ENCODE peak calls at places on chromosomes 2 and 18, in ten cellular contexts. B is lower lobe of right lung, I is endothelial cell, P is chondrocyte, C is AG04450, Z is Peyer's patch, S is body of pancreas, M is heart right ventricle, G is cardiac muscle cell, J is adrenal gland. A is an unnamed sample.

GRCh38 chr18:53380063-53380639 is 844.3 kb downstream of the MBD2 start:
- DNase-seq in Z (no peak), B (no peak), I (peak; percentile 6), J (no peak), C (no peak), G (peak; percentile 54), S (no peak), M (no peak), P (no peak), A (peak; percentile 9)

GRCh38 chr2:147092266-147092665 is 752.6 kb upstream of the ACVR2A start:
- DNase-seq in C (no peak), G (no peak), Z (no peak), J (no peak), I (no peak), P (no peak), S (no peak), M (no peak), B (no peak), A (no peak)

GRCh38 chr18:32018331-32019250 is at the start of gene RNF125:
- DNase-seq in B (peak; percentile 89), J (peak; percentile 78), I (peak; percentile 86), P (no peak), C (peak; percentile 23), G (peak; percentile 88), Z (peak; percentile 92), S (peak; percentile 81), M (peak; percentile 75), A (peak; percentile 89)

GRCh38 chr2:221285156-221285555 is 286.9 kb downstream of the EPHA4 start:
- DNase-seq in I (no peak), B (no peak), S (no peak), Z (no peak), C (no peak), G (no peak), P (no peak), M (no peak), J (no peak), A (no peak)

GRCh38 chr2:208148803-208149202 is 2.8 kb upstream of the CRYGB start:
- DNase-seq in B (no peak), S (no peak), P (no peak), I (no peak), J (no peak), Z (no peak), G (no peak), C (no peak), M (no peak), A (no peak)

GRCh38 chr2:28654286-28654980 is 97.2 kb upstream of the PPP1CB start:
- DNase-seq in J (no peak), M (no peak), Z (no peak), P (no peak), B (no peak), S (no peak), C (no peak), I (no peak), G (peak; percentile 37), A (no peak)

GRCh38 chr2:240356700-240357640 is 78.5 kb upstream of the GPC1 start:
- DNase-seq in C (no peak), Z (no peak), J (peak; percentile 4), M (no peak), I (no peak), G (no peak), S (no peak), P (peak; percentile 79), B (peak; percentile 37), A (no peak)

GRCh38 chr2:163604941-163605555 is 130.8 kb downstream of the FIGN start:
- DNase-seq in I (no peak), M (no peak), P (no peak), S (no peak), B (no peak), Z (no peak), C (peak; percentile 33), G (peak; percentile 55), J (no peak), A (no peak)

GRCh38 chr2:189302274-189302948 is 122.8 kb upstream of the COL5A2 start:
- DNase-seq in G (no peak), P (no peak), Z (no peak), B (no peak), J (no peak), C (no peak), M (no peak), S (no peak), I (no peak), A (no peak)

GRCh38 chr2:193867454-193867853 is 1672.7 kb upstream of the TMEFF2 start:
- DNase-seq in M (no peak), Z (no peak), G (no peak), I (no peak), J (no peak), S (no peak), B (no peak), P (peak; percentile 82), C (no peak), A (no peak)

GRCh38 chr2:63048367-63049171 is 2.1 kb upstream of the OTX1 start:
- DNase-seq in P (no peak), G (no peak), S (peak; percentile 30), Z (no peak), M (no peak), I (peak; percentile 32), B (no peak), J (no peak), C (no peak), A (peak; percentile 57)

GRCh38 chr2:45771251-45771650 is 119.8 kb downstream of the PRKCE start:
- DNase-seq in Z (peak; percentile 50), S (peak; percentile 36), I (no peak), P (no peak), B (peak; percentile 68), G (peak; percentile 49), J (peak; percentile 31), M (peak; percentile 81), C (no peak), A (peak; percentile 26)

GRCh38 chr2:12363138-12363537 is 353.6 kb upstream of the TRIB2 start:
- DNase-seq in J (no peak), C (no peak), G (no peak), Z (no peak), S (no peak), B (no peak), I (no peak), M (no peak), P (no peak), A (no peak)

GRCh38 chr2:190180313-190181065 is 118.0 kb upstream of the MSTN start:
- DNase-seq in Z (peak; percentile 81), I (peak; percentile 78), C (no peak), B (peak; percentile 68), M (peak; percentile 54), P (peak; percentile 82), J (peak; percentile 56), G (peak; percentile 32), S (peak; percentile 89), A (peak; percentile 73)

GRCh38 chr2:162838141-162838500 is 446 bp downstream of the KCNH7 start:
- DNase-seq in Z (no peak), M (no peak), C (no peak), S (no peak), G (no peak), I (no peak), J (no peak), B (no peak), P (no peak), A (no peak)

GRCh38 chr2:30776831-30777652 is 30.2 kb downstream of the CAPN13 start:
- DNase-seq in C (no peak), S (peak; percentile 23), M (no peak), I (no peak), B (no peak), Z (peak; percentile 86), G (no peak), J (no peak), P (no peak), A (no peak)

GRCh38 chr2:119234021-119235019 is 10.7 kb downstream of the STEAP3 start:
- DNase-seq in J (no peak), C (no peak), I (peak; percentile 52), G (peak; percentile 57), Z (no peak), S (peak; percentile 20), P (no peak), B (no peak), M (no peak), A (peak; percentile 79)
- TF ChIP-seq CTCF in J (no peak), C (peak; percentile 31), I (no peak), G (peak; percentile 63), Z (no peak), S (peak; percentile 9), P (peak; percentile 67), B (no peak), M (peak; percentile 35), A (peak; percentile 59)

DNA sequence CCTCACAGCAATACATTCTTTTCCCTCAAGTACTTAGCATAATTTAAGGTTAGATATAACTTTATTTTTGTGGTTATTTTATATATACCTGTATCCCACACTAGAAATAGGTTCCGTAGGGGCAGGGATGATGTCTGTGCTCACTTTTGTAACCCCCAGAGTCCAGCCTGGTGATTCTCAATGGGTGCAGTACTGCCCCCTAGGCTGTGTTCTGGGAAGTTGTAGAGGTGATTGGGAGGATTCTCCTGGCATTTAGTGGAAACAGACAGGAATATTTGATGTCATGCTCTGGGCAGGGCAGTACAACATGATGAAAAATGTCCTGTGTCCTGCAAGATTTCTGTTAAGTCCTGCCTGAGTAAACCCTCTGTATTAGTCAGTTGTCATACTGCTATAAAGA is 333.3 kb downstream of the PLCL1 start:
- DNase-seq in J (no peak), S (no peak), I (no peak), C (no peak), G (no peak), M (no peak), P (no peak), Z (no peak), B (no peak), A (no peak)
- TF ChIP-seq CTCF in J (no peak), S (no peak), I (no peak), C (no peak), G (peak; percentile 21), M (no peak), P (no peak), Z (no peak), B (no peak), A (peak; percentile 10)

DNA sequence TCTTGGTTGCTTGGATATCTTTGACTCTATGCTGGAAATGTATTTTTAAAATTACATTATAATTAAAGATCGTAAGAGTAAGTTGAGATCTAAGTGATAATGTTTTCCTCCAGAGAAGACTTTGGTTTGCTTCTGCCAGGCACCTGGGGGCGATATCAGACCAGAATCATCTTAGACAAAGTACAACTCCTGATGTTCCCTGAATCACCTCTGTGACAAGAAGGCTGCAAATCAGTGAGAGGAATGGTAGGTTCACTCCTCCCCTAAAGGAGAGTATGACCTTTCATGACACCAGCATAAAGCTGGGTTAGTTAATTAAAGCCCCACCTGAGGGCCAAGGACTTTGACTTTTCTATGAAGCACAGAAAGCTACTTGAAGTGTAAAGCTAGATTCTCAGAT is 114.4 kb upstream of the DTNA start:
- DNase-seq in G (peak; percentile 27), J (peak; percentile 15), Z (no peak), M (no peak), S (no peak), C (peak; percentile 8), I (no peak), P (no peak), B (no peak), A (peak; percentile 9)
- TF ChIP-seq CTCF in G (peak; percentile 20), J (peak; percentile 49), Z (no peak), M (peak; percentile 34), S (peak; percentile 24), C (peak; percentile 57), I (no peak), P (peak; percentile 74), B (peak; percentile 10), A (peak; percentile 16)

GRCh38 chr2:133570547-133570946 is 2.3 kb upstream of the NCKAP5 start:
- DNase-seq in S (no peak), J (no peak), I (no peak), G (no peak), Z (no peak), B (no peak), P (no peak), C (no peak), M (no peak), A (no peak)
- TF ChIP-seq CTCF in S (no peak), J (no peak), I (no peak), G (no peak), Z (no peak), B (no peak), P (no peak), C (no peak), M (no peak), A (no peak)